ENCODE peak calls at places on chromosomes 13 and 19, in five cellular contexts. O is AG04450, M is tibial artery, T is colonic mucosa, V is uterus. N is an unnamed sample.
A peak's percentile ranks its signal among the peaks of the same experiment; 100 is the strongest.

GRCh38 chr19:1455002-1455335 is 5.0 kb downstream of the APC2 start:
- DNase-seq in O (no peak), M (no peak), T (no peak), V (no peak), N (no peak)

GRCh38 chr19:1154731-1155351 is 19.2 kb downstream of the SBNO2 start:
- DNase-seq in O (peak; percentile 60), M (peak; percentile 95), T (peak; percentile 82), V (peak; percentile 90), N (no peak)

GRCh38 chr19:18098891-18099622 is 1.5 kb downstream of the MAST3 start:
- DNase-seq in O (no peak), M (peak; percentile 75), T (no peak), V (no peak), N (no peak)

GRCh38 chr19:30752201-30752600 is 380.0 kb downstream of the ZNF536 start:
- DNase-seq in O (no peak), M (no peak), T (no peak), V (no peak), N (no peak)

GRCh38 chr19:2270157-2270571 is 11.8 kb downstream of the PEAK3 start:
- DNase-seq in O (no peak), M (peak; percentile 83), T (peak; percentile 61), V (peak; percentile 51), N (no peak)

GRCh38 chr19:35024095-35024494 is 6.2 kb upstream of the SCN1B start:
- DNase-seq in O (no peak), M (no peak), T (no peak), V (no peak), N (no peak)

GRCh38 chr13:74158028-74158427 is 23.8 kb upstream of the KLF12 start:
- DNase-seq in O (peak; percentile 11), M (no peak), T (no peak), V (no peak), N (no peak)

GRCh38 chr19:39499932-39500331 is 1.2 kb downstream of the DLL3 start:
- DNase-seq in O (no peak), M (no peak), T (no peak), V (no peak), N (no peak)

GRCh38 chr13:53189162-53189561 is 160.5 kb downstream of the OLFM4 start:
- DNase-seq in O (no peak), M (no peak), T (no peak), V (no peak), N (no peak)
- H3K9me3 ChIP-seq in O (no peaks in the 10 kb centered on the region), M (no peaks in the 10 kb centered on the region), T (no peaks in the 10 kb centered on the region), V (no peaks in the 10 kb centered on the region), N (no peaks in the 10 kb centered on the region)

GRCh38 chr19:51944798-51945552 is 17.7 kb downstream of the ZNF613 start:
- DNase-seq in O (no peak), M (no peak), T (no peak), V (no peak), N (no peak)
- H3K9me3 ChIP-seq in O (peaks cover 54% of the 10 kb centered on the region), M (peaks cover 96% of the 10 kb centered on the region), T (peaks cover 11% of the 10 kb centered on the region), V (no peaks in the 10 kb centered on the region), N (peaks cover 73% of the 10 kb centered on the region)

DNA sequence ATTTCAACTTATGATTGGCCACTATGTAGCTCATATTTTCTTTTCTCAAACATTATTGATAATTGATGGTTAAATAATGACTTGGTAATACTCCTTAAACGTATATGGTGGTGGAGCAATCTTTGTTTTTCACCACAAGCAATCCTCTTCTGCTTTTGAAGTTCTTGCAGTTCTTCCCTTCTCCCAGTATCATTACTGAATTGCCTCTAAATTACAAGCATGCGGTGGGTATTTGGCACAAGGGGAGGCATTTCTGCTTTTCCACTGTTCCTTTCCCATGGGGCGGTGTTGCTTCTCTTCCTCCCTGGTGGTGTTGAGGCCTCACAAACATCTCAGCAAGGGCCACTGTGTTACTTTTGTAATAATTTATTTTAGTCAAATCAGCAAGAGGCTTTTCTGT is 234.4 kb upstream of the RXFP2 start:
- DNase-seq in O (no peak), M (no peak), T (no peak), V (no peak), N (no peak)
- H3K9me3 ChIP-seq in O (no peaks in the 10 kb centered on the region), M (no peaks in the 10 kb centered on the region), T (no peaks in the 10 kb centered on the region), V (no peaks in the 10 kb centered on the region), N (no peaks in the 10 kb centered on the region)

DNA sequence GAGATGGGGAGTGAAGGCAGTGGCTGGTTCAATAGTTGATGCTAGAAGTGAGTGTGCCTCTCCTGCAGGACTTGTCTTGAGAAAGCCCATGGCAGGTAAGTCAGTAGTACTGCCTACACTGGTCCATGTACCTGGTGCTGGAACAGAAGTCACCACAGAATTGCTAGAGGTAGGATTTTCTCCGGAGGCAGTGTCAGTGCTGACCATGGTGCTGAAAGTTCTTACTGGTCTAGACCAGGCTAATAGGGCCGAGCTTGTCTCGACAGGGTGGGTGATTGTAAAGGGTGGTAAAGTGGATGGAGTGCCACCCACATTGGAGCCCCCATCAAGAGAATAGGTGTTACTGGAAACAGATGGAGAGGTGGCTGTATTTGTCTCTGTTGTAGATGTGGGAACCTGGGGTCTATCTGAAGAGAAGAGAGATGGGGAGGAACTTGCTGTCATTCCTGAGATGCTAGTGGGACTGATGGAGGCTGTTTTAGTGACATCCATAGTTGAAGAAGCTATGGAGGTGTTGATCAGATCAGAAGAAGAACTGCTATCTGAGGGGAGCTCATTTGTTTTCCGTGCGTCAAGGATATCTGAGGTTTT is 36.6 kb downstream of the MUC16 start:
- DNase-seq in O (no peak), M (no peak), T (no peak), V (no peak), N (no peak)
- H3K9me3 ChIP-seq in O (peaks cover 64% of the 10 kb centered on the region), M (peaks cover 3% of the 10 kb centered on the region), T (no peaks in the 10 kb centered on the region), V (no peaks in the 10 kb centered on the region), N (no peaks in the 10 kb centered on the region)

DNA sequence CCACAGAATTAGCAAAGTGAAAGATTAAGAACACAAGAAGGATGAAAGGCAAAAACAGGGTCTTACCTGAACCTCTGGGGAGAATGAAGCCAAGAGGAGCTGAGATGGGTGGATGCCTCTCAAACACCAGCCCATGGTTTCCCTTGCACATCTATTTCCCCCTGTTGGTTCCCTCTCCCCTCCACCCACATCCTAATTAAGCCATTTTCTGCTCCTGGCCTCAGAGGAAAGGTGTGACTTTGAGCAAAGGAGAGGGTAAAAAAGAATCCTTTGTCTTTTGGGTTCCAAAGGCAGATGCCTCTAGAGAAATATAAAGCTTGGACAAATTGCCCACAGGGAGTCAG is 214.9 kb downstream of the RAP2A start:
- DNase-seq in O (no peak), M (no peak), T (no peak), V (no peak), N (no peak)
- H3K9me3 ChIP-seq in O (no peaks in the 10 kb centered on the region), M (no peaks in the 10 kb centered on the region), T (no peaks in the 10 kb centered on the region), V (no peaks in the 10 kb centered on the region), N (no peaks in the 10 kb centered on the region)

DNA sequence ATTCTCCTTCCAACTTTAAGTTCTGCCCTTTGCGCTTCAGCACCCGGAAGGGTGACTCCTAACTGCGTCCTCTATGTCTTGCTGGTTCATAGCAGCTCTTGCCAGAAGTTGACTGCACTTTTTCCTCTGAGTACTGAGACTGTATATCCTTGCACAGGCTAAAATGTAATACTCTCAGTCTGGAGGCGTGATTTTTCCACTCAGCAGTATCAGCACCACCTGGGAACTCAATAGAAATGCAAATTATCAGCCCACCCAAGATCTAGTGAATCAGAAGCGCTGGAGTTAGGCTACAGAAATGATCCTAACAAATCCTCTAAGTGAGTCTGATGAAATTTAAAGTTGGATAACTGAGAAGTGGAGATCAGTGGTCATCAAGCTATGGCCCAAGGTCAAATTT is 1611.9 kb upstream of the SLC10A2 start:
- DNase-seq in O (no peak), M (no peak), T (no peak), V (no peak), N (no peak)
- H3K9me3 ChIP-seq in O (no peaks in the 10 kb centered on the region), M (no peaks in the 10 kb centered on the region), T (no peaks in the 10 kb centered on the region), V (no peaks in the 10 kb centered on the region), N (no peaks in the 10 kb centered on the region)

GRCh38 chr19:23346696-23347095 is 48.6 kb downstream of the ZNF91 start:
- DNase-seq in O (no peak), M (no peak), T (no peak), V (no peak), N (no peak)

GRCh38 chr19:23345838-23346237 is 49.4 kb downstream of the ZNF91 start:
- DNase-seq in O (no peak), M (no peak), T (no peak), V (no peak), N (no peak)

GRCh38 chr19:23351806-23352205 is 43.5 kb downstream of the ZNF91 start:
- DNase-seq in O (no peak), M (no peak), T (no peak), V (no peak), N (no peak)
- H3K9me3 ChIP-seq in O (peaks cover 50% of the 10 kb centered on the region), M (peaks cover 91% of the 10 kb centered on the region), T (peaks cover 34% of the 10 kb centered on the region), V (no peaks in the 10 kb centered on the region), N (peaks cover 74% of the 10 kb centered on the region)

DNA sequence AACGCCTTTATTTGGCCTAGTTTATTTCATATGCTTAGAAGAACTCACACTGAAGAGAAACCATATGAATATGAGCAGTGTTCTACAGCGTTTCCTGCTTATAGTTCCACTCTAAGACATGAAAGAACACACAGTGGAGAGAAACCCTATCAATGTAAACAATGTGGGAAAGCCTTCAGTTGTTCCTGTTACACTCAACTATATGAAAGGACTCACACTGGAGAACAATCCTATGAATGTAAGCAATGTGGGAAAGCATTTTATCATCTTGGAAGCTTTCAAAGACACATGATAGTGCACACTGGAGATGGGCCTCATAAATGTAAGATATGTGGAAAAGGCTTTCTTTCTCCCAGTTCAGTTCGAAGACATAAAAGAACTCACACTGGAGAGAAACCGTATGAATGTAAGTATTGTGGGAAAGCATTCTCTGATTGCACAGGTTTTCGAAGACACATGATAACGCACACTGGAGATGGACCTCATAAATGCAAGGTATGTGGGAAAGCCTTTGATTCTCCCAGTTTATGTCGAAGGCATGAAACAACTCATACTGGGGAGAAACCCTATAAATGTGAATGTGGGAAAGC is 13.7 kb downstream of the ZNF441 start:
- DNase-seq in O (no peak), M (no peak), T (no peak), V (no peak), N (no peak)
- H3K9me3 ChIP-seq in O (peaks cover 40% of the 10 kb centered on the region), M (peaks cover 74% of the 10 kb centered on the region), T (peaks cover 4% of the 10 kb centered on the region), V (peaks cover 6% of the 10 kb centered on the region), N (peaks cover 52% of the 10 kb centered on the region)

DNA sequence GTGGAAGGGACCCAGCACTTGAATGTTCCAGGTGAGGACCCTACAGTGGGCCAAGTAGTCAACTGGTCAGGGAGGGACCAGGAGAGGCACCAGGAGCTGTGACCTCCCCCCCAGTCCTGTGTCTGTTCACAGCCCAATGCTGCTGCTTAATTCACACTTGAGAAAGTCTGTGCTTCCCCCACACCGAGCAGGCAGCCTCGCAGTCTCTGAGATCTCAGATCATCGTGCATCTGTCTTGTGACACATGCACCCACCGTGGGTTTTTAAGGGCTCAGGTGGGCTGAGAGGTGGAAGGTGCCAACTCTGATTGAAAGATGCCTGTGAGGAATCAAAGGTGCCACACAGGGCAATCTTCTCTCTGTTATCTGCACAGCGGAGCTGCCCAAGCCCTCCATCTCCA is 6.2 kb downstream of the CEACAM5 start:
- DNase-seq in O (no peak), M (no peak), T (no peak), V (no peak), N (no peak)
- H3K9me3 ChIP-seq in O (no peaks in the 10 kb centered on the region), M (no peaks in the 10 kb centered on the region), T (no peaks in the 10 kb centered on the region), V (no peaks in the 10 kb centered on the region), N (no peaks in the 10 kb centered on the region)